ENCODE peak calls at places on chromosomes 3 and 15, in five cellular contexts. One of them, this sample, is unnamed.

GRCh38 chr15:35530698-35531097 is 15.3 kb downstream of the DPH6 start:
- DNase-seq in GM12878: no peak
- DNase-seq in stomach: no peak
- DNase-seq in RWPE2: no peak
- DNase-seq in kidney: no peak
- DNase-seq in this sample: no peak

GRCh38 chr3:163482695-163483094 is 1595.6 kb downstream of the SI start:
- DNase-seq in RWPE2: no peak
- DNase-seq in kidney: no peak
- DNase-seq in GM12878: no peak
- DNase-seq in stomach: no peak
- DNase-seq in this sample: no peak

GRCh38 chr3:193040836-193041672 is 123.4 kb upstream of the MB21D2 start:
- DNase-seq in GM12878: peak; percentile 5
- DNase-seq in kidney: no peak
- DNase-seq in stomach: no peak
- DNase-seq in RWPE2: no peak
- DNase-seq in this sample: peak; percentile 4

GRCh38 chr3:150759947-150760346 is 3.0 kb downstream of the SIAH2 start:
- DNase-seq in GM12878: no peak
- DNase-seq in kidney: no peak
- DNase-seq in RWPE2: no peak
- DNase-seq in stomach: no peak
- DNase-seq in this sample: no peak

GRCh38 chr3:101940521-101940992 is 91.2 kb downstream of the NFKBIZ start:
- DNase-seq in RWPE2: peak; percentile 77
- DNase-seq in stomach: no peak
- DNase-seq in kidney: no peak
- DNase-seq in GM12878: no peak
- DNase-seq in this sample: no peak

GRCh38 chr3:9448643-9449042 is 51.2 kb downstream of the SETD5 start:
- DNase-seq in RWPE2: no peak
- DNase-seq in stomach: no peak
- DNase-seq in GM12878: no peak
- DNase-seq in kidney: no peak
- DNase-seq in this sample: no peak

GRCh38 chr3:172153335-172153861 is 114.0 kb downstream of the FNDC3B start:
- DNase-seq in stomach: peak; percentile 92
- DNase-seq in RWPE2: peak; percentile 92
- DNase-seq in kidney: peak; percentile 96
- DNase-seq in GM12878: no peak
- DNase-seq in this sample: peak; percentile 67

GRCh38 chr15:77836116-77836798 is 203.5 kb upstream of the LINGO1 start:
- DNase-seq in GM12878: no peak
- DNase-seq in stomach: no peak
- DNase-seq in kidney: peak; percentile 40
- DNase-seq in RWPE2: peak; percentile 49
- DNase-seq in this sample: no peak

GRCh38 chr15:35944945-35945344 is 399.0 kb upstream of the DPH6 start:
- DNase-seq in kidney: no peak
- DNase-seq in RWPE2: no peak
- DNase-seq in GM12878: no peak
- DNase-seq in stomach: no peak
- DNase-seq in this sample: no peak

GRCh38 chr3:128367726-128368125 is 99.0 kb downstream of the DNAJB8 start:
- DNase-seq in kidney: peak; percentile 57
- DNase-seq in RWPE2: no peak
- DNase-seq in stomach: no peak
- DNase-seq in GM12878: no peak
- DNase-seq in this sample: no peak

GRCh38 chr3:81302045-81302444 is 459.4 kb downstream of the GBE1 start:
- DNase-seq in kidney: no peak
- DNase-seq in GM12878: no peak
- DNase-seq in stomach: peak; percentile 29
- DNase-seq in RWPE2: no peak
- DNase-seq in this sample: peak; percentile 46

GRCh38 chr3:54969652-54970051 is 41.8 kb upstream of the LRTM1 start:
- DNase-seq in RWPE2: no peak
- DNase-seq in stomach: no peak
- DNase-seq in GM12878: no peak
- DNase-seq in kidney: no peak
- DNase-seq in this sample: no peak

GRCh38 chr15:85010114-85010471 is 28.4 kb downstream of the PDE8A start:
- DNase-seq in stomach: no peak
- DNase-seq in RWPE2: no peak
- DNase-seq in kidney: no peak
- DNase-seq in GM12878: no peak
- DNase-seq in this sample: no peak

GRCh38 chr3:12229144-12229871 is 59.6 kb upstream of the PPARG start:
- DNase-seq in RWPE2: no peak
- DNase-seq in kidney: no peak
- DNase-seq in GM12878: no peak
- DNase-seq in stomach: peak; percentile 74
- DNase-seq in this sample: no peak

GRCh38 chr3:59775106-59775505 is 725.3 kb upstream of the CFAP20DC start:
- DNase-seq in kidney: no peak
- DNase-seq in RWPE2: no peak
- DNase-seq in stomach: no peak
- DNase-seq in GM12878: no peak
- DNase-seq in this sample: no peak

GRCh38 chr3:133744241-133744640 is 2.0 kb upstream of the TF start:
- DNase-seq in RWPE2: no peak
- DNase-seq in kidney: no peak
- DNase-seq in GM12878: no peak
- DNase-seq in stomach: no peak
- DNase-seq in this sample: no peak

GRCh38 chr3:13507791-13508339 is 27.8 kb downstream of the HDAC11 start:
- DNase-seq in stomach: no peak
- DNase-seq in kidney: peak; percentile 77
- DNase-seq in GM12878: no peak
- DNase-seq in RWPE2: no peak
- DNase-seq in this sample: no peak

GRCh38 chr15:40334941-40335795 is 5.6 kb downstream of the CCDC9B start:
- DNase-seq in kidney: peak; percentile 68
- DNase-seq in GM12878: no peak
- DNase-seq in RWPE2: no peak
- DNase-seq in stomach: no peak
- DNase-seq in this sample: no peak

GRCh38 chr3:77171026-77171425 is 131.1 kb downstream of the ROBO2 start:
- DNase-seq in stomach: no peak
- DNase-seq in RWPE2: no peak
- DNase-seq in kidney: no peak
- DNase-seq in GM12878: no peak
- DNase-seq in this sample: no peak

GRCh38 chr3:11391930-11392688 is 119.9 kb downstream of the ATG7 start:
- DNase-seq in GM12878: no peak
- DNase-seq in RWPE2: no peak
- DNase-seq in stomach: no peak
- DNase-seq in kidney: no peak
- DNase-seq in this sample: no peak

GRCh38 chr3:197023241-197023997 is 6.2 kb downstream of the MELTF start:
- DNase-seq in stomach: no peak
- DNase-seq in RWPE2: no peak
- DNase-seq in kidney: no peak
- DNase-seq in GM12878: peak; percentile 76
- DNase-seq in this sample: no peak

GRCh38 chr3:116474356-116475200 is 29.3 kb upstream of the LSAMP start:
- DNase-seq in kidney: no peak
- DNase-seq in RWPE2: no peak
- DNase-seq in GM12878: no peak
- DNase-seq in stomach: no peak
- DNase-seq in this sample: no peak

GRCh38 chr3:134367869-134368750 is 6.1 kb downstream of the AMOTL2 start:
- DNase-seq in GM12878: no peak
- DNase-seq in kidney: peak; percentile 35
- DNase-seq in RWPE2: peak; percentile 16
- DNase-seq in stomach: no peak
- DNase-seq in this sample: no peak

GRCh38 chr3:179898024-179898423 is 138.7 kb downstream of the PEX5L start:
- DNase-seq in GM12878: no peak
- DNase-seq in stomach: no peak
- DNase-seq in RWPE2: no peak
- DNase-seq in kidney: no peak
- DNase-seq in this sample: peak; percentile 29

GRCh38 chr3:128402998-128403397 is 63.7 kb downstream of the DNAJB8 start:
- DNase-seq in GM12878: no peak
- DNase-seq in kidney: no peak
- DNase-seq in RWPE2: no peak
- DNase-seq in stomach: no peak
- DNase-seq in this sample: no peak

GRCh38 chr3:182962162-182962561 is 18.2 kb downstream of the DCUN1D1 start:
- DNase-seq in RWPE2: no peak
- DNase-seq in GM12878: no peak
- DNase-seq in kidney: no peak
- DNase-seq in stomach: peak; percentile 49
- DNase-seq in this sample: no peak

GRCh38 chr3:115071611-115072010 is 75.5 kb downstream of the ZBTB20 start:
- DNase-seq in kidney: no peak
- DNase-seq in stomach: no peak
- DNase-seq in RWPE2: no peak
- DNase-seq in GM12878: no peak
- DNase-seq in this sample: no peak

GRCh38 chr3:86973440-86973839 is 17.5 kb downstream of the VGLL3 start:
- DNase-seq in stomach: no peak
- DNase-seq in GM12878: no peak
- DNase-seq in kidney: no peak
- DNase-seq in RWPE2: no peak
- DNase-seq in this sample: no peak

GRCh38 chr15:89556413-89557262 is 18.6 kb upstream of the TICRR start:
- DNase-seq in stomach: no peak
- DNase-seq in kidney: no peak
- DNase-seq in RWPE2: no peak
- DNase-seq in GM12878: no peak
- DNase-seq in this sample: peak; percentile 56

GRCh38 chr15:57422113-57422754 is 45.9 kb downstream of the CGNL1 start:
- DNase-seq in GM12878: peak; percentile 55
- DNase-seq in RWPE2: no peak
- DNase-seq in kidney: no peak
- DNase-seq in stomach: no peak
- DNase-seq in this sample: no peak

GRCh38 chr3:110811050-110811449 is 260.6 kb upstream of the NECTIN3 start:
- DNase-seq in GM12878: no peak
- DNase-seq in kidney: no peak
- DNase-seq in stomach: no peak
- DNase-seq in RWPE2: no peak
- DNase-seq in this sample: no peak

GRCh38 chr3:71072288-71072687 is 511.2 kb downstream of the FOXP1 start:
- DNase-seq in stomach: no peak
- DNase-seq in GM12878: no peak
- DNase-seq in RWPE2: no peak
- DNase-seq in kidney: no peak
- DNase-seq in this sample: no peak

GRCh38 chr3:13950042-13950441 is 70.2 kb upstream of the WNT7A start:
- DNase-seq in GM12878: no peak
- DNase-seq in stomach: no peak
- DNase-seq in RWPE2: no peak
- DNase-seq in kidney: no peak
- DNase-seq in this sample: no peak

GRCh38 chr3:5194801-5195509 is 7.4 kb downstream of the EDEM1 start:
- DNase-seq in RWPE2: no peak
- DNase-seq in stomach: no peak
- DNase-seq in kidney: no peak
- DNase-seq in GM12878: no peak
- DNase-seq in this sample: no peak

GRCh38 chr3:2061360-2061759 is 37.3 kb upstream of the CNTN4 start:
- DNase-seq in GM12878: no peak
- DNase-seq in stomach: no peak
- DNase-seq in RWPE2: no peak
- DNase-seq in kidney: no peak
- DNase-seq in this sample: no peak

GRCh38 chr3:41688595-41689380 is 273.1 kb downstream of the ULK4 start:
- DNase-seq in stomach: no peak
- DNase-seq in RWPE2: no peak
- DNase-seq in kidney: no peak
- DNase-seq in GM12878: no peak
- DNase-seq in this sample: no peak

GRCh38 chr3:9986230-9986725 is 363 bp downstream of the EMC3 start:
- DNase-seq in stomach: no peak
- DNase-seq in GM12878: no peak
- DNase-seq in RWPE2: no peak
- DNase-seq in kidney: no peak
- DNase-seq in this sample: no peak

GRCh38 chr15:26772588-26773484 is at the start of gene GABRB3:
- DNase-seq in stomach: peak; percentile 69
- DNase-seq in kidney: peak; percentile 90
- DNase-seq in GM12878: no peak
- DNase-seq in RWPE2: no peak
- DNase-seq in this sample: peak; percentile 45

GRCh38 chr15:68414591-68414990 is 17.4 kb downstream of the ITGA11 start:
- DNase-seq in GM12878: no peak
- DNase-seq in RWPE2: peak; percentile 51
- DNase-seq in kidney: peak; percentile 29
- DNase-seq in stomach: no peak
- DNase-seq in this sample: no peak

GRCh38 chr15:100671858-100672543 is 69.6 kb downstream of the ASB7 start:
- DNase-seq in stomach: no peak
- DNase-seq in RWPE2: no peak
- DNase-seq in GM12878: no peak
- DNase-seq in kidney: no peak
- DNase-seq in this sample: peak; percentile 44
- TF ChIP-seq CTCF in stomach: no peak
- TF ChIP-seq CTCF in RWPE2: peak; percentile 92
- TF ChIP-seq CTCF in GM12878: peak; percentile 31
- TF ChIP-seq CTCF in kidney: peak; percentile 45
- TF ChIP-seq CTCF in this sample: peak; percentile 38

GRCh38 chr3:173221010-173221409 is 80.0 kb upstream of the SPATA16 start:
- DNase-seq in GM12878: no peak
- DNase-seq in kidney: no peak
- DNase-seq in stomach: no peak
- DNase-seq in RWPE2: no peak
- DNase-seq in this sample: no peak
- TF ChIP-seq CTCF in GM12878: peak; percentile 30
- TF ChIP-seq CTCF in kidney: peak; percentile 7
- TF ChIP-seq CTCF in stomach: no peak
- TF ChIP-seq CTCF in RWPE2: peak; percentile 58
- TF ChIP-seq CTCF in this sample: peak; percentile 55

GRCh38 chr15:56102401-56102800 is 109.0 kb upstream of the NEDD4 start:
- DNase-seq in stomach: no peak
- DNase-seq in GM12878: no peak
- DNase-seq in RWPE2: no peak
- DNase-seq in kidney: no peak
- DNase-seq in this sample: no peak
- TF ChIP-seq CTCF in stomach: no peak
- TF ChIP-seq CTCF in GM12878: no peak
- TF ChIP-seq CTCF in RWPE2: no peak
- TF ChIP-seq CTCF in kidney: no peak
- TF ChIP-seq CTCF in this sample: no peak

GRCh38 chr3:168865022-168865551 is 769.4 kb upstream of the GOLIM4 start:
- DNase-seq in RWPE2: no peak
- DNase-seq in kidney: no peak
- DNase-seq in GM12878: no peak
- DNase-seq in stomach: no peak
- DNase-seq in this sample: peak; percentile 21
- TF ChIP-seq CTCF in RWPE2: peak; percentile 91
- TF ChIP-seq CTCF in kidney: peak; percentile 60
- TF ChIP-seq CTCF in GM12878: peak; percentile 58
- TF ChIP-seq CTCF in stomach: no peak
- TF ChIP-seq CTCF in this sample: peak; percentile 95